ENCODE peak calls at places on chromosomes 2 and 18, in five cellular contexts. B is effector memory CD4-positive, alpha-beta T cell; D is MM.1S; A is cardiac muscle cell; J is AG04450. S is an unnamed sample.

GRCh38 chr2:233830111-233830760 is 24.1 kb downstream of the HJURP start:
- DNase-seq in B (no peak), D (no peak), A (no peak), J (no peak), S (no peak)

GRCh38 chr2:160869411-160869810 is 290.8 kb upstream of the TANK start:
- DNase-seq in B (no peak), D (no peak), A (no peak), J (peak), S (peak)

GRCh38 chr2:127565261-127566138 is 30.0 kb downstream of the MYO7B start:
- DNase-seq in B (no peak), D (no peak), A (no peak), J (no peak), S (no peak)

GRCh38 chr18:59388180-59388579 is 29.1 kb upstream of the LMAN1 start:
- DNase-seq in B (no peak), D (no peak), A (no peak), J (no peak), S (no peak)

GRCh38 chr18:68555935-68556334 is 159.0 kb downstream of the TMX3 start:
- DNase-seq in B (no peak), D (no peak), A (no peak), J (no peak), S (no peak)

GRCh38 chr2:27903649-27904544 is 13.4 kb downstream of the BABAM2 start:
- DNase-seq in B (no peak), D (no peak), A (no peak), J (no peak), S (peak)

GRCh38 chr2:55837073-55837472 is 86.5 kb downstream of the EFEMP1 start:
- DNase-seq in B (no peak), D (no peak), A (no peak), J (no peak), S (no peak)

GRCh38 chr2:63741884-63742583 is 99.7 kb upstream of the UGP2 start:
- DNase-seq in B (no peak), D (no peak), A (no peak), J (no peak), S (peak)

GRCh38 chr2:19819097-19820065 is 82.4 kb downstream of the TTC32 start:
- DNase-seq in B (no peak), D (no peak), A (peak), J (no peak), S (peak)

GRCh38 chr18:10047237-10047636 is 133.4 kb downstream of the VAPA start:
- DNase-seq in B (no peak), D (no peak), A (no peak), J (peak), S (peak)

GRCh38 chr2:196334710-196335109 is 163.3 kb upstream of the STK17B start:
- DNase-seq in B (no peak), D (no peak), A (no peak), J (no peak), S (peak)

GRCh38 chr2:1677833-1678165 is 66.5 kb downstream of the PXDN start:
- DNase-seq in B (no peak), D (no peak), A (no peak), J (no peak), S (no peak)

GRCh38 chr2:73418343-73418742 is 32.7 kb downstream of the ALMS1 start:
- DNase-seq in B (no peak), D (no peak), A (peak), J (peak), S (peak)

GRCh38 chr2:42443980-42444379 is 49.8 kb downstream of the KCNG3 start:
- DNase-seq in B (no peak), D (no peak), A (no peak), J (no peak), S (no peak)

GRCh38 chr2:240407090-240407489 is 28.4 kb upstream of the GPC1 start:
- DNase-seq in B (no peak), D (no peak), A (no peak), J (no peak), S (no peak)

GRCh38 chr2:14960686-14961324 is 328.3 kb downstream of the LRATD1 start:
- DNase-seq in B (no peak), D (no peak), A (no peak), J (no peak), S (no peak)

GRCh38 chr2:235719146-235719942 is 225.5 kb downstream of the AGAP1 start:
- DNase-seq in B (no peak), D (no peak), A (no peak), J (no peak), S (no peak)

GRCh38 chr2:112977559-112978056 is at the start of gene IL36G:
- DNase-seq in B (no peak), D (no peak), A (no peak), J (no peak), S (no peak)
- H3K27ac ChIP-seq in B (no peak), D (no peak), A (no peak), J (no peak), S (no peak)

GRCh38 chr18:61785588-61785987 is 107.2 kb downstream of the RNF152 start:
- DNase-seq in B (no peak), D (no peak), A (no peak), J (no peak), S (no peak)
- H3K27ac ChIP-seq in B (no peak), D (no peak), A (no peak), J (no peak), S (no peak)

GRCh38 chr2:104447831-104448434 is 406.0 kb upstream of the POU3F3 start:
- DNase-seq in B (no peak), D (peak), A (no peak), J (no peak), S (no peak)

GRCh38 chr2:104448661-104449410 is 405.1 kb upstream of the POU3F3 start:
- DNase-seq in B (no peak), D (no peak), A (no peak), J (no peak), S (no peak)

GRCh38 chr2:104444392-104444791 is 409.5 kb upstream of the POU3F3 start:
- DNase-seq in B (no peak), D (no peak), A (no peak), J (no peak), S (no peak)

GRCh38 chr2:104443137-104443536 is 410.8 kb upstream of the POU3F3 start:
- DNase-seq in B (no peak), D (no peak), A (no peak), J (no peak), S (no peak)

GRCh38 chr2:104444840-104445239 is 409.1 kb upstream of the POU3F3 start:
- DNase-seq in B (no peak), D (no peak), A (no peak), J (no peak), S (no peak)
- H3K27ac ChIP-seq in B (no peak), D (no peak), A (no peak), J (no peak), S (no peak)

GRCh38 chr2:217288472-217289063 is 428.7 kb upstream of the TNP1 start:
- DNase-seq in B (no peak), D (no peak), A (no peak), J (no peak), S (no peak)

GRCh38 chr2:217291259-217291658 is 431.4 kb upstream of the TNP1 start:
- DNase-seq in B (no peak), D (no peak), A (peak), J (no peak), S (no peak)

GRCh38 chr2:217289909-217290283 is 430.0 kb upstream of the TNP1 start:
- DNase-seq in B (no peak), D (no peak), A (peak), J (no peak), S (no peak)

GRCh38 chr2:217290467-217290866 is 430.6 kb upstream of the TNP1 start:
- DNase-seq in B (no peak), D (no peak), A (no peak), J (no peak), S (no peak)

GRCh38 chr2:217289153-217289908 is 429.5 kb upstream of the TNP1 start:
- DNase-seq in B (no peak), D (no peak), A (peak), J (no peak), S (no peak)
- H3K27ac ChIP-seq in B (no peak), D (no peak), A (no peak), J (no peak), S (no peak)

DNA sequence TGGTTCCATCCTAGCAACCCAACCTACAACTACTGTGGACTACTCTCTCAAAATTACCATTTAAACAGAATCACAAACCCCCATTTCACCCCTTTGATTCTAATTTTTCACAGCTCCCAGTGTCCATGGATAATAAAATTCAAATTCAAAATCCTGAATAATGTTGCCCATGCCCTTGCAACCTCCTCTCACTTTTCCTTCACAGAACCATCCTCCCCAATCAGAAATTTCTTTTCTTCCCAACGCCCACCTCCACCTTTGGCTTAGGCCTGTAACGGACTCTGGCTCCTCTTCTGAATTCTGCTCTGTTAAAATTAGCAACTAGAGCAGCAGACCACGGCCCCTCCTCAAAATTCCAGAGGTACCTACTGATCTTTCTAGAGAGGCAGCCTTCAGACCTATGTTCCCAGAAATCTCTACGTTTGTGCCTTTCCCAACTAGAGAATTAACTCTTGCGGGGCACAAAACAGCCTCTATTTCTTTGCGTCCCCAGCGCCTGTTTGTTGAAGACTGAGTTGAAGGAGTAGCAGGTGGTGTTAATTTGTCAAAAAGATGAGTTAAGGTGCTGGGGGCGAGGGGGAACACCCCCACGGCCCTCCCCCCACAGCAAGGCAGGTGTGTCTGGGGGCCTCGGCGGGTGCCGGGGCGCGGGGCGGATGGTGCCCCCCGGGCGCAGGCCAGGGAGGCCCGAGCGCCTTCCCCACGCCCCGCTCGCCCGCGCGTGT is 428 bp upstream of the MAP3K20 start:
- DNase-seq in B (no peak), D (no peak), A (peak), J (no peak), S (no peak)
- H3K27ac ChIP-seq in B (no peak), D (no peak), A (peak), J (no peak), S (peak)

DNA sequence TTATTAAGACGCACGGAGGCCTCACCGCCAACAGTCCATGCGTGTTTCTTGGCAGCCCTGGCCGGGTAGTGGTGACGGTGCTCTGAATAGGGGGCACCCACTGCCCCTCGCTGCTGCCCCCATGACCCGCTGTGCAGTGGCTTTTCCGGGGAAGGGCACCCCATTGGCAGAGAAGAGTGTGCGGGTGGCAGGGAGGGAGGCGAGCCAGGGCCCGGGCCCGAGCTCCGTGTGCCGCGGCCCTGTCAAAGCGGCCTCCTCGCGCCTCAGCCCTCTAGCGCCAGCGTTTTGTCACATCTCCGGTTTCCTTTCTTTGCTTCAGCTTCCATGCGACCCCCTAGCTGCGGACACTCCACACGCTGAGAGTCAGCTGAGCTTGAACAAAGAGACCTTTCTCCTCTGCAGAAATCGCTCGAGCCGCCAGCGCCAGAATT is 473.6 kb upstream of the SALL3 start:
- DNase-seq in B (no peak), D (no peak), A (peak), J (no peak), S (no peak)
- H3K27ac ChIP-seq in B (no peak), D (no peak), A (no peak), J (no peak), S (no peak)